ENCODE peak calls at places on chromosomes 16 and 17, in nine cellular contexts. Y, I, X, J, P, Z, S, V and M are unnamed samples.

GRCh38 chr16:9092963-9093477 is 1.6 kb downstream of the HAPSTR1 start:
- DNase-seq in S (peak), Z (peak), J (no peak), V (no peak), Y (peak), P (no peak), X (peak), I (peak), M (peak)

GRCh38 chr16:15775209-15775608 is 81.6 kb downstream of the MYH11 start:
- DNase-seq in V (no peak), I (no peak), Z (no peak), X (no peak), J (no peak), Y (no peak), S (no peak), P (no peak), M (no peak)

GRCh38 chr16:84817613-84818012 is 2.2 kb upstream of the CRISPLD2 start:
- DNase-seq in J (no peak), V (no peak), X (no peak), P (no peak), Z (no peak), S (no peak), I (no peak), Y (no peak), M (no peak)

GRCh38 chr16:85554114-85554790 is 58.9 kb upstream of the GSE1 start:
- DNase-seq in S (peak), J (peak), Z (peak), I (peak), P (peak), V (peak), X (peak), Y (peak), M (peak)

GRCh38 chr16:87780385-87780989 is 14.7 kb upstream of the KLHDC4 start:
- DNase-seq in Y (peak), X (no peak), J (peak), I (peak), P (no peak), Z (peak), S (no peak), V (no peak), M (peak)

GRCh38 chr16:88690341-88691128 is 4.2 kb upstream of the SNAI3 start:
- DNase-seq in J (no peak), X (no peak), P (no peak), S (no peak), Z (no peak), V (no peak), I (no peak), Y (no peak), M (no peak)

GRCh38 chr17:43780135-43780534 is at the start of gene CFAP97D1:
- DNase-seq in P (no peak), X (no peak), I (no peak), Z (no peak), Y (no peak), J (no peak), S (no peak), V (no peak), M (no peak)

GRCh38 chr17:81994593-81995462 is 17.4 kb downstream of the ASPSCR1 start:
- DNase-seq in Y (no peak), S (no peak), I (no peak), V (no peak), X (peak), Z (no peak), J (no peak), P (no peak), M (no peak)

GRCh38 chr17:50660042-50660886 is 25.6 kb downstream of the ABCC3 start:
- DNase-seq in Z (no peak), Y (no peak), X (no peak), I (no peak), V (peak), S (no peak), J (no peak), P (no peak), M (peak)

GRCh38 chr16:59859606-59860402 is 1125.7 kb upstream of the GOT2 start:
- DNase-seq in P (no peak), Z (no peak), V (no peak), S (no peak), Y (no peak), I (no peak), J (no peak), X (no peak), M (no peak)

GRCh38 chr16:23500212-23500865 is 10.0 kb downstream of the GGA2 start:
- DNase-seq in J (no peak), P (no peak), X (no peak), Y (no peak), I (no peak), Z (no peak), S (no peak), V (no peak), M (peak)

GRCh38 chr16:85328665-85329058 is 216.4 kb upstream of the CIBAR2 start:
- DNase-seq in J (no peak), S (no peak), V (no peak), I (no peak), X (peak), Y (no peak), Z (no peak), P (no peak), M (no peak)

GRCh38 chr17:77188084-77189066 is 47.6 kb downstream of the SEC14L1 start:
- DNase-seq in X (no peak), Y (no peak), V (no peak), J (peak), P (no peak), S (no peak), Z (no peak), I (no peak), M (no peak)

GRCh38 chr17:78013683-78014467 is 55.4 kb downstream of the TNRC6C start:
- DNase-seq in Y (peak), P (no peak), S (peak), I (peak), J (peak), Z (peak), V (no peak), X (peak), M (no peak)

GRCh38 chr16:68215302-68215701 is 20.6 kb downstream of the ESRP2 start:
- DNase-seq in Z (no peak), S (no peak), Y (no peak), V (no peak), X (no peak), I (no peak), J (no peak), P (no peak), M (no peak)

GRCh38 chr16:89633064-89633631 is 19.7 kb downstream of the DPEP1 start:
- DNase-seq in X (no peak), P (no peak), S (no peak), V (peak), Z (no peak), J (no peak), Y (no peak), I (no peak), M (peak)

GRCh38 chr16:12874135-12874534 is 27.3 kb upstream of the SHISA9 start:
- DNase-seq in X (no peak), V (no peak), Y (no peak), J (no peak), Z (no peak), I (no peak), P (no peak), S (no peak), M (no peak)

GRCh38 chr16:68229431-68230175 is 6.3 kb downstream of the ESRP2 start:
- DNase-seq in X (peak), V (peak), Y (no peak), J (peak), P (no peak), I (peak), Z (no peak), S (peak), M (peak)

GRCh38 chr17:15503731-15504130 is 36.3 kb upstream of the CDRT4 start:
- DNase-seq in Y (no peak), X (no peak), I (no peak), Z (no peak), V (no peak), J (no peak), P (no peak), S (no peak), M (no peak)

GRCh38 chr16:57873218-57873617 is 70.9 kb upstream of the KIFC3 start:
- DNase-seq in Y (no peak), J (no peak), Z (no peak), P (no peak), X (peak), I (no peak), V (no peak), S (no peak), M (no peak)

GRCh38 chr16:12539185-12539929 is 264.3 kb downstream of the CPPED1 start:
- DNase-seq in Y (no peak), V (no peak), Z (peak), P (no peak), J (peak), S (no peak), I (peak), X (no peak), M (no peak)

GRCh38 chr17:31608659-31609254 is 217.3 kb downstream of the RAB11FIP4 start:
- DNase-seq in P (no peak), V (no peak), J (no peak), Y (no peak), S (no peak), X (no peak), Z (no peak), I (no peak), M (no peak)

GRCh38 chr17:16304832-16305231 is 48.4 kb downstream of the CENPV start:
- DNase-seq in V (no peak), X (peak), Z (no peak), S (no peak), Y (no peak), J (no peak), I (peak), P (no peak), M (no peak)

GRCh38 chr17:7124923-7125322 is 10.3 kb upstream of the ASGR2 start:
- DNase-seq in P (no peak), X (no peak), I (no peak), J (no peak), Z (no peak), Y (no peak), S (no peak), V (no peak), M (no peak)

GRCh38 chr16:72836985-72837384 is 210.9 kb downstream of the ZFHX3 start:
- DNase-seq in P (no peak), S (no peak), Y (no peak), V (no peak), X (peak), Z (no peak), J (no peak), I (no peak), M (no peak)

GRCh38 chr16:391885-392335 is 5.1 kb upstream of the NME4 start:
- DNase-seq in I (peak), P (no peak), Y (no peak), J (peak), V (peak), Z (peak), S (peak), X (peak), M (no peak)

GRCh38 chr17:19770985-19771710 is 23.1 kb upstream of the ALDH3A1 start:
- DNase-seq in Z (no peak), J (no peak), Y (no peak), P (no peak), S (no peak), X (no peak), V (no peak), I (no peak), M (no peak)

GRCh38 chr16:27080870-27081269 is 14.1 kb downstream of the C16orf82 start:
- DNase-seq in Z (no peak), X (peak), S (no peak), P (no peak), J (no peak), Y (no peak), I (no peak), V (peak), M (no peak)

GRCh38 chr16:48125888-48126287 is 29.9 kb downstream of the ABCC12 start:
- DNase-seq in Z (no peak), V (no peak), I (no peak), X (no peak), Y (no peak), P (no peak), J (no peak), S (no peak), M (no peak)

GRCh38 chr17:35407531-35407930 is 24.8 kb downstream of the SLFN12 start:
- DNase-seq in Y (no peak), P (no peak), Z (no peak), X (peak), V (no peak), S (no peak), I (no peak), J (no peak), M (no peak)

GRCh38 chr16:30526137-30526822 is at the start of gene ZNF768:
- DNase-seq in Z (peak), V (no peak), X (peak), Y (no peak), J (peak), S (no peak), I (no peak), P (no peak), M (peak)

GRCh38 chr17:74497471-74497870 is 31.0 kb downstream of the CD300A start:
- DNase-seq in P (no peak), V (no peak), J (no peak), Y (no peak), I (no peak), S (no peak), Z (no peak), X (no peak), M (no peak)

GRCh38 chr17:79463421-79464309 is 147.2 kb downstream of the RBFOX3 start:
- DNase-seq in Z (no peak), P (no peak), X (no peak), I (no peak), Y (no peak), V (no peak), S (no peak), J (no peak), M (no peak)

GRCh38 chr16:21565816-21566669 is 33.3 kb upstream of the METTL9 start:
- DNase-seq in X (no peak), Y (no peak), J (no peak), P (no peak), Z (no peak), I (no peak), S (no peak), V (no peak), M (no peak)

GRCh38 chr17:28384281-28385036 is 13.0 kb downstream of the SARM1 start:
- DNase-seq in J (peak), X (no peak), Y (peak), S (peak), Z (peak), I (peak), P (no peak), V (no peak), M (peak)

GRCh38 chr16:49833055-49833454 is 22.9 kb downstream of the ZNF423 start:
- DNase-seq in X (no peak), S (no peak), Z (no peak), J (no peak), P (no peak), I (no peak), V (no peak), Y (no peak), M (peak)